ENCODE peak calls at places on chromosomes 3 and 15, in eight cellular contexts. N is heart left ventricle, O is A549, H is endothelial cell of umbilical vein, X is transverse colon, R is suprapubic skin, W is HepG2, D is adrenal gland. Y is an unnamed sample.

GRCh38 chr3:117820900-117821299 is 1111.3 kb downstream of the TUSC7 start:
- DNase-seq in N (no peak), O (peak; percentile 12), H (no peak), X (no peak), R (no peak), W (no peak), D (no peak), Y (no peak)

GRCh38 chr3:158313344-158313927 is 203.5 kb downstream of the RSRC1 start:
- DNase-seq in N (no peak), O (peak; percentile 60), H (peak; percentile 43), X (no peak), R (no peak), W (peak; percentile 31), D (no peak), Y (no peak)

GRCh38 chr3:97579365-97579764 is 185.2 kb upstream of the ARL6 start:
- DNase-seq in N (no peak), O (peak; percentile 14), H (no peak), X (no peak), R (no peak), W (no peak), D (no peak), Y (no peak)

GRCh38 chr3:10474847-10475246 is 30.5 kb downstream of the ATP2B2 start:
- DNase-seq in N (no peak), O (no peak), H (no peak), X (no peak), R (no peak), W (no peak), D (no peak), Y (no peak)

GRCh38 chr15:63094495-63094931 is 27.1 kb upstream of the LACTB start:
- DNase-seq in N (no peak), O (peak; percentile 56), H (no peak), X (no peak), R (no peak), W (peak; percentile 49), D (no peak), Y (no peak)

GRCh38 chr15:68379759-68380290 is 52.1 kb downstream of the ITGA11 start:
- DNase-seq in N (no peak), O (no peak), H (peak; percentile 78), X (no peak), R (no peak), W (no peak), D (no peak), Y (no peak)

GRCh38 chr3:72151465-72152238 is 366.7 kb upstream of the PROK2 start:
- DNase-seq in N (no peak), O (no peak), H (no peak), X (peak; percentile 56), R (no peak), W (peak; percentile 64), D (no peak), Y (no peak)

GRCh38 chr3:46706771-46707582 is 5.8 kb downstream of the TMIE start:
- DNase-seq in N (no peak), O (no peak), H (no peak), X (peak; percentile 5), R (peak; percentile 44), W (no peak), D (no peak), Y (no peak)

GRCh38 chr3:127706785-127707351 is 34.1 kb downstream of the ABTB1 start:
- DNase-seq in N (peak; percentile 58), O (no peak), H (no peak), X (peak; percentile 3), R (peak; percentile 43), W (no peak), D (no peak), Y (no peak)

GRCh38 chr3:195895900-195896360 is 12.4 kb downstream of the TNK2 start:
- DNase-seq in N (peak; percentile 88), O (peak; percentile 30), H (peak; percentile 30), X (peak; percentile 76), R (peak; percentile 85), W (no peak), D (peak; percentile 66), Y (peak; percentile 55)

GRCh38 chr3:110576962-110577361 is 494.7 kb upstream of the NECTIN3 start:
- DNase-seq in N (no peak), O (peak; percentile 94), H (peak; percentile 65), X (no peak), R (no peak), W (no peak), D (peak; percentile 17), Y (no peak)

GRCh38 chr3:57856675-57857074 is 100.6 kb downstream of the SLMAP start:
- DNase-seq in N (no peak), O (peak; percentile 33), H (peak; percentile 30), X (no peak), R (no peak), W (no peak), D (no peak), Y (no peak)

GRCh38 chr3:192917508-192918274 is at the start of gene MB21D2:
- DNase-seq in N (peak; percentile 87), O (peak; percentile 81), H (peak; percentile 89), X (peak; percentile 69), R (peak; percentile 84), W (peak; percentile 47), D (peak; percentile 80), Y (peak; percentile 91)

GRCh38 chr3:38297947-38298711 is 16.0 kb downstream of the SLC22A14 start:
- DNase-seq in N (no peak), O (peak; percentile 28), H (peak; percentile 33), X (no peak), R (no peak), W (no peak), D (no peak), Y (no peak)

GRCh38 chr3:38453075-38453913 is at the start of gene ACVR2B:
- DNase-seq in N (peak; percentile 94), O (peak; percentile 83), H (peak; percentile 69), X (peak; percentile 92), R (peak; percentile 95), W (peak; percentile 65), D (peak; percentile 93), Y (peak; percentile 96)

GRCh38 chr3:113405180-113405579 is 36.1 kb downstream of the CFAP44 start:
- DNase-seq in N (no peak), O (no peak), H (peak; percentile 24), X (no peak), R (no peak), W (no peak), D (no peak), Y (no peak)

GRCh38 chr15:38524156-38524555 is 40.5 kb downstream of the RASGRP1 start:
- DNase-seq in N (no peak), O (no peak), H (no peak), X (no peak), R (no peak), W (no peak), D (no peak), Y (no peak)

GRCh38 chr3:193711964-193712598 is 119.1 kb downstream of the OPA1 start:
- DNase-seq in N (no peak), O (no peak), H (no peak), X (no peak), R (no peak), W (peak; percentile 99), D (no peak), Y (no peak)

GRCh38 chr15:65937476-65937875 is 68.2 kb downstream of the RAB11A start:
- DNase-seq in N (no peak), O (no peak), H (peak; percentile 11), X (no peak), R (no peak), W (no peak), D (peak; percentile 44), Y (no peak)

GRCh38 chr3:30502742-30503073 is 103.7 kb upstream of the TGFBR2 start:
- DNase-seq in N (no peak), O (no peak), H (no peak), X (no peak), R (no peak), W (no peak), D (no peak), Y (no peak)

GRCh38 chr3:154708554-154708953 is 278.6 kb upstream of the GPR149 start:
- DNase-seq in N (no peak), O (no peak), H (no peak), X (no peak), R (no peak), W (no peak), D (no peak), Y (no peak)

GRCh38 chr15:40843885-40844542 is at the start of gene SPINT1:
- DNase-seq in N (peak; percentile 61), O (no peak), H (no peak), X (peak; percentile 82), R (no peak), W (no peak), D (no peak), Y (peak; percentile 18)
- TF ChIP-seq POLR2A in N (no peak), O (no peak), H (no peak), X (peak; percentile 89), R (no peak), W (no peak), D (no peak), Y (no peak)

GRCh38 chr3:52265387-52265786 is 13.1 kb downstream of the WDR82 start:
- DNase-seq in N (no peak), O (no peak), H (no peak), X (no peak), R (no peak), W (no peak), D (no peak), Y (no peak)
- TF ChIP-seq CTCF in N (no peak), O (no peak), H (no peak), X (no peak), R (no peak), W (no peak), D (no peak), Y (no peak)

DNA sequence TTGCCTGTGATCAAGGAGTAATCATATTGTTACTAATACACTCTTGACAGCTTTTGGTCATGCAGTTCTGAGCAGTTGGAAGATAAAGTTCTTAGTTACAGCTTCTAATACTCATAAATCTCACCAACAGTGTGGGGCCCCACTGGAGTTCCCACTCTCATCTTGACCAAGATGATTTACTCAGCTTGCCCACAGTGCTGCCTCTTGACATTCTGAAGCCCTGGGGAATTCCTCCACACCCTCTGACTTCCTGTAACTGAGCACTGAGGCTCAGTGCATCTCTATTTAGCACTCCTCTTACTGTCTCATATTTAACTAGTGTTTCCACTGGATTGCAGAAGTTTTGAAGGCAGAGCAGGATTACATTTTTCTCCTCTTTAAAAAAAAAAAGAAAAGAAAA is 1.9 kb upstream of the ARL6IP5 start:
- DNase-seq in N (no peak), O (peak; percentile 43), H (peak; percentile 71), X (peak; percentile 51), R (no peak), W (no peak), D (no peak), Y (peak; percentile 39)
- TF ChIP-seq POLR2A in N (no peak), O (no peak), H (no peak), X (no peak), R (no peak), W (no peak), D (no peak), Y (no peak)

DNA sequence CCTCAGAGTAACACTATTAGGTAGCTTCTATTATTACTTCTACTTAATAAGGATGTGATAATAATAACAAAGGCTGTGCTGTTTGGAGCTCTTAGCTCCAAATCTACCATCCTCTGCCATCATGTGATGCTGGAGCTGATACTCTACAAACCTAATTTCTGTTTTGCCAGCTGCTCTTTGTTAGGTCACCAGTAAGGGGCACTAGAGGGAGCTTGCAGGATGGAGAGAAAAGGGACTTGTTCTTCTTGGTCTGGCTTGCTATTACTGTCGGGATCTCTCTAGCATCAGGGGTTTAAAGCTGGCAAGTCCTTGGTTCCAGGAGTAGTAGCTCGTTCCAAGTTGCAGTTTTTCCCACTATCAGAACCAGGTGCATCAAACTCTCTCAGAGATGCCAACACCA is 194.9 kb upstream of the KBTBD8 start:
- DNase-seq in N (no peak), O (no peak), H (peak; percentile 17), X (no peak), R (no peak), W (no peak), D (no peak), Y (peak; percentile 16)
- TF ChIP-seq CTCF in N (no peak), O (no peak), H (peak; percentile 33), X (no peak), R (no peak), W (peak; percentile 37), D (no peak), Y (no peak)

Y was measured in testis.